ENCODE peak calls at places on chromosomes 11 and 22, in five cellular contexts. I is fibroblast of the aortic adventitia; L is activated T-helper 1 cell treated with anti-CD3 and anti-CD28 coated beads, Interleukin-2, amount 50 U/mL, for 16 hours; Z is lung; A is activated CD4-positive, CD25-positive, alpha-beta regulatory T cell. B is an unnamed sample.
A peak's percentile ranks its signal among the peaks of the same experiment; 100 is the strongest.

GRCh38 chr22:20656902-20657836 is 116.7 kb upstream of the SERPIND1 start:
- DNase-seq in I (peak; percentile 2), L (no peak), Z (no peak), A (no peak), B (no peak)

GRCh38 chr22:22871536-22872278 is 15.9 kb upstream of the IGLL5 start:
- DNase-seq in I (no peak), L (no peak), Z (no peak), A (no peak), B (no peak)

GRCh38 chr11:61534025-61534900 is 25.7 kb downstream of the LRRC10B start:
- DNase-seq in I (no peak), L (no peak), Z (no peak), A (no peak), B (no peak)

GRCh38 chr22:44045171-44045570 is 21.1 kb downstream of the PARVB start:
- DNase-seq in I (peak; percentile 29), L (no peak), Z (no peak), A (no peak), B (no peak)

GRCh38 chr11:118353084-118353710 is 6.2 kb upstream of the UBE4A start:
- DNase-seq in I (peak; percentile 49), L (no peak), Z (no peak), A (no peak), B (peak; percentile 50)

GRCh38 chr11:28559497-28559896 is 451.3 kb downstream of the METTL15 start:
- DNase-seq in I (peak; percentile 84), L (no peak), Z (no peak), A (no peak), B (no peak)

GRCh38 chr11:65321828-65322495 is 7.3 kb downstream of the CDC42EP2 start:
- DNase-seq in I (no peak), L (no peak), Z (no peak), A (no peak), B (no peak)

GRCh38 chr22:36327922-36328551 is 59.7 kb downstream of the MYH9 start:
- DNase-seq in I (peak; percentile 72), L (no peak), Z (no peak), A (no peak), B (no peak)

GRCh38 chr22:19107730-19108074 is 14.5 kb downstream of the DGCR2 start:
- DNase-seq in I (peak; percentile 9), L (no peak), Z (no peak), A (no peak), B (no peak)

GRCh38 chr22:24189249-24190158 is 8.2 kb downstream of the SUSD2 start:
- DNase-seq in I (peak; percentile 72), L (no peak), Z (peak; percentile 92), A (no peak), B (no peak)

GRCh38 chr11:79244175-79244804 is 196.5 kb downstream of the TENM4 start:
- DNase-seq in I (peak; percentile 96), L (no peak), Z (no peak), A (no peak), B (no peak)

GRCh38 chr22:31861226-31861840 is 83.0 kb upstream of the YWHAH start:
- DNase-seq in I (no peak), L (no peak), Z (no peak), A (no peak), B (no peak)

GRCh38 chr22:38310518-38311330 is 6.5 kb downstream of the CSNK1E start:
- DNase-seq in I (peak; percentile 14), L (no peak), Z (no peak), A (no peak), B (no peak)

GRCh38 chr22:19121631-19122142 is 525 bp downstream of the DGCR2 start:
- DNase-seq in I (no peak), L (peak; percentile 15), Z (peak; percentile 69), A (no peak), B (peak; percentile 18)

GRCh38 chr11:27902981-27903624 is 202.8 kb upstream of the BDNF start:
- DNase-seq in I (peak; percentile 50), L (no peak), Z (no peak), A (no peak), B (no peak)

GRCh38 chr11:103587951-103588788 is 448.3 kb upstream of the DDI1 start:
- DNase-seq in I (peak; percentile 28), L (no peak), Z (no peak), A (no peak), B (no peak)

GRCh38 chr11:12288212-12288933 is 89.0 kb upstream of the PARVA start:
- DNase-seq in I (peak; percentile 98), L (peak; percentile 16), Z (peak; percentile 70), A (no peak), B (no peak)

GRCh38 chr11:75949023-75949672 is 134.1 kb downstream of the UVRAG start:
- DNase-seq in I (no peak), L (no peak), Z (no peak), A (no peak), B (no peak)

GRCh38 chr11:6022954-6023353 is 7.6 kb downstream of the OR56A1 start:
- DNase-seq in I (peak; percentile 74), L (no peak), Z (no peak), A (no peak), B (no peak)

B was measured in memory B cell.